ENCODE peak calls at places on chromosomes 11 and 22, in four cellular contexts. One of them, this sample, is unnamed.

GRCh38 chr11:61054927-61055562 is 47.2 kb upstream of the CD5 start:
- DNase-seq in stimulated activated naive CD8-positive, alpha-beta T cell treated with anti-CD3 and anti-CD28 coated beads, Interleukin-15, Interleukin-2, amounts not matched to agents 100 U/mL and 50 U/mL, for 24 hours: no peak
- DNase-seq in activated CD4-positive, alpha-beta T cell treated with anti-CD3 and anti-CD28 coated beads for 4 hours: no peak
- DNase-seq in ureter: no peak
- DNase-seq in this sample: no peak

GRCh38 chr11:67264260-67264659 is 2.0 kb upstream of the GRK2 start:
- DNase-seq in stimulated activated naive CD8-positive, alpha-beta T cell treated with anti-CD3 and anti-CD28 coated beads, Interleukin-15, Interleukin-2, amounts not matched to agents 100 U/mL and 50 U/mL, for 24 hours: no peak
- DNase-seq in ureter: no peak
- DNase-seq in activated CD4-positive, alpha-beta T cell treated with anti-CD3 and anti-CD28 coated beads for 4 hours: no peak
- DNase-seq in this sample: no peak

GRCh38 chr11:75815345-75815983 is 454 bp downstream of the UVRAG start:
- DNase-seq in activated CD4-positive, alpha-beta T cell treated with anti-CD3 and anti-CD28 coated beads for 4 hours: peak; percentile 43
- DNase-seq in ureter: no peak
- DNase-seq in stimulated activated naive CD8-positive, alpha-beta T cell treated with anti-CD3 and anti-CD28 coated beads, Interleukin-15, Interleukin-2, amounts not matched to agents 100 U/mL and 50 U/mL, for 24 hours: peak; percentile 60
- DNase-seq in this sample: no peak

GRCh38 chr22:30204015-30204741 is 42.4 kb downstream of the LIF start:
- DNase-seq in activated CD4-positive, alpha-beta T cell treated with anti-CD3 and anti-CD28 coated beads for 4 hours: no peak
- DNase-seq in stimulated activated naive CD8-positive, alpha-beta T cell treated with anti-CD3 and anti-CD28 coated beads, Interleukin-15, Interleukin-2, amounts not matched to agents 100 U/mL and 50 U/mL, for 24 hours: no peak
- DNase-seq in ureter: no peak
- DNase-seq in this sample: no peak

GRCh38 chr11:2512431-2513407 is 67.9 kb downstream of the KCNQ1 start:
- DNase-seq in ureter: no peak
- DNase-seq in stimulated activated naive CD8-positive, alpha-beta T cell treated with anti-CD3 and anti-CD28 coated beads, Interleukin-15, Interleukin-2, amounts not matched to agents 100 U/mL and 50 U/mL, for 24 hours: no peak
- DNase-seq in activated CD4-positive, alpha-beta T cell treated with anti-CD3 and anti-CD28 coated beads for 4 hours: no peak
- DNase-seq in this sample: no peak

GRCh38 chr11:10701982-10702381 is 8.4 kb upstream of the IRAG1 start:
- DNase-seq in ureter: no peak
- DNase-seq in activated CD4-positive, alpha-beta T cell treated with anti-CD3 and anti-CD28 coated beads for 4 hours: no peak
- DNase-seq in stimulated activated naive CD8-positive, alpha-beta T cell treated with anti-CD3 and anti-CD28 coated beads, Interleukin-15, Interleukin-2, amounts not matched to agents 100 U/mL and 50 U/mL, for 24 hours: no peak
- DNase-seq in this sample: no peak

GRCh38 chr11:96464695-96465307 is 75.0 kb downstream of the JRKL start:
- DNase-seq in ureter: no peak
- DNase-seq in activated CD4-positive, alpha-beta T cell treated with anti-CD3 and anti-CD28 coated beads for 4 hours: no peak
- DNase-seq in stimulated activated naive CD8-positive, alpha-beta T cell treated with anti-CD3 and anti-CD28 coated beads, Interleukin-15, Interleukin-2, amounts not matched to agents 100 U/mL and 50 U/mL, for 24 hours: no peak
- DNase-seq in this sample: peak; percentile 24

GRCh38 chr11:20934521-20934920 is 265.1 kb downstream of the NELL1 start:
- DNase-seq in stimulated activated naive CD8-positive, alpha-beta T cell treated with anti-CD3 and anti-CD28 coated beads, Interleukin-15, Interleukin-2, amounts not matched to agents 100 U/mL and 50 U/mL, for 24 hours: no peak
- DNase-seq in ureter: no peak
- DNase-seq in activated CD4-positive, alpha-beta T cell treated with anti-CD3 and anti-CD28 coated beads for 4 hours: no peak
- DNase-seq in this sample: no peak

GRCh38 chr11:8694137-8694536 is 11.5 kb downstream of the RPL27A start:
- DNase-seq in stimulated activated naive CD8-positive, alpha-beta T cell treated with anti-CD3 and anti-CD28 coated beads, Interleukin-15, Interleukin-2, amounts not matched to agents 100 U/mL and 50 U/mL, for 24 hours: no peak
- DNase-seq in activated CD4-positive, alpha-beta T cell treated with anti-CD3 and anti-CD28 coated beads for 4 hours: no peak
- DNase-seq in ureter: no peak
- DNase-seq in this sample: no peak

GRCh38 chr11:100910808-100911207 is 218.8 kb downstream of the PGR start:
- DNase-seq in activated CD4-positive, alpha-beta T cell treated with anti-CD3 and anti-CD28 coated beads for 4 hours: no peak
- DNase-seq in stimulated activated naive CD8-positive, alpha-beta T cell treated with anti-CD3 and anti-CD28 coated beads, Interleukin-15, Interleukin-2, amounts not matched to agents 100 U/mL and 50 U/mL, for 24 hours: no peak
- DNase-seq in ureter: no peak
- DNase-seq in this sample: no peak

GRCh38 chr22:45317551-45318167 is 7.9 kb downstream of the FAM118A start:
- DNase-seq in activated CD4-positive, alpha-beta T cell treated with anti-CD3 and anti-CD28 coated beads for 4 hours: peak; percentile 28
- DNase-seq in ureter: no peak
- DNase-seq in stimulated activated naive CD8-positive, alpha-beta T cell treated with anti-CD3 and anti-CD28 coated beads, Interleukin-15, Interleukin-2, amounts not matched to agents 100 U/mL and 50 U/mL, for 24 hours: no peak
- DNase-seq in this sample: no peak

GRCh38 chr11:15826826-15827225 is 529.5 kb downstream of the SOX6 start:
- DNase-seq in ureter: no peak
- DNase-seq in stimulated activated naive CD8-positive, alpha-beta T cell treated with anti-CD3 and anti-CD28 coated beads, Interleukin-15, Interleukin-2, amounts not matched to agents 100 U/mL and 50 U/mL, for 24 hours: peak; percentile 41
- DNase-seq in activated CD4-positive, alpha-beta T cell treated with anti-CD3 and anti-CD28 coated beads for 4 hours: no peak
- DNase-seq in this sample: no peak

GRCh38 chr11:71197096-71197495 is 55.3 kb downstream of the SHANK2 start:
- DNase-seq in ureter: no peak
- DNase-seq in activated CD4-positive, alpha-beta T cell treated with anti-CD3 and anti-CD28 coated beads for 4 hours: no peak
- DNase-seq in stimulated activated naive CD8-positive, alpha-beta T cell treated with anti-CD3 and anti-CD28 coated beads, Interleukin-15, Interleukin-2, amounts not matched to agents 100 U/mL and 50 U/mL, for 24 hours: no peak
- DNase-seq in this sample: no peak

GRCh38 chr11:46472662-46472994 is 81.1 kb upstream of the CHRM4 start:
- DNase-seq in stimulated activated naive CD8-positive, alpha-beta T cell treated with anti-CD3 and anti-CD28 coated beads, Interleukin-15, Interleukin-2, amounts not matched to agents 100 U/mL and 50 U/mL, for 24 hours: no peak
- DNase-seq in activated CD4-positive, alpha-beta T cell treated with anti-CD3 and anti-CD28 coated beads for 4 hours: no peak
- DNase-seq in ureter: no peak
- DNase-seq in this sample: no peak

GRCh38 chr11:67998150-67999045 is 5.5 kb downstream of the UNC93B1 start:
- DNase-seq in ureter: peak; percentile 56
- DNase-seq in activated CD4-positive, alpha-beta T cell treated with anti-CD3 and anti-CD28 coated beads for 4 hours: no peak
- DNase-seq in stimulated activated naive CD8-positive, alpha-beta T cell treated with anti-CD3 and anti-CD28 coated beads, Interleukin-15, Interleukin-2, amounts not matched to agents 100 U/mL and 50 U/mL, for 24 hours: no peak
- DNase-seq in this sample: no peak

GRCh38 chr11:119694334-119694733 is 34.7 kb downstream of the NECTIN1 start:
- DNase-seq in ureter: no peak
- DNase-seq in activated CD4-positive, alpha-beta T cell treated with anti-CD3 and anti-CD28 coated beads for 4 hours: no peak
- DNase-seq in stimulated activated naive CD8-positive, alpha-beta T cell treated with anti-CD3 and anti-CD28 coated beads, Interleukin-15, Interleukin-2, amounts not matched to agents 100 U/mL and 50 U/mL, for 24 hours: no peak
- DNase-seq in this sample: no peak

GRCh38 chr22:23383491-23384450 is 196.3 kb downstream of the IGLL1 start:
- DNase-seq in ureter: no peak
- DNase-seq in activated CD4-positive, alpha-beta T cell treated with anti-CD3 and anti-CD28 coated beads for 4 hours: no peak
- DNase-seq in stimulated activated naive CD8-positive, alpha-beta T cell treated with anti-CD3 and anti-CD28 coated beads, Interleukin-15, Interleukin-2, amounts not matched to agents 100 U/mL and 50 U/mL, for 24 hours: no peak
- DNase-seq in this sample: no peak

GRCh38 chr11:31641477-31642062 is 132.0 kb downstream of the ELP4 start:
- DNase-seq in activated CD4-positive, alpha-beta T cell treated with anti-CD3 and anti-CD28 coated beads for 4 hours: no peak
- DNase-seq in ureter: no peak
- DNase-seq in stimulated activated naive CD8-positive, alpha-beta T cell treated with anti-CD3 and anti-CD28 coated beads, Interleukin-15, Interleukin-2, amounts not matched to agents 100 U/mL and 50 U/mL, for 24 hours: no peak
- DNase-seq in this sample: peak; percentile 3

GRCh38 chr11:130609121-130610035 is 160.9 kb downstream of the ADAMTS15 start:
- DNase-seq in ureter: peak; percentile 77
- DNase-seq in activated CD4-positive, alpha-beta T cell treated with anti-CD3 and anti-CD28 coated beads for 4 hours: no peak
- DNase-seq in stimulated activated naive CD8-positive, alpha-beta T cell treated with anti-CD3 and anti-CD28 coated beads, Interleukin-15, Interleukin-2, amounts not matched to agents 100 U/mL and 50 U/mL, for 24 hours: no peak
- DNase-seq in this sample: no peak

GRCh38 chr22:36828815-36829214 is 12.0 kb upstream of the PVALB start:
- DNase-seq in ureter: no peak
- DNase-seq in stimulated activated naive CD8-positive, alpha-beta T cell treated with anti-CD3 and anti-CD28 coated beads, Interleukin-15, Interleukin-2, amounts not matched to agents 100 U/mL and 50 U/mL, for 24 hours: no peak
- DNase-seq in activated CD4-positive, alpha-beta T cell treated with anti-CD3 and anti-CD28 coated beads for 4 hours: no peak
- DNase-seq in this sample: no peak

GRCh38 chr11:27926981-27927481 is 180.9 kb downstream of the KIF18A start:
- DNase-seq in activated CD4-positive, alpha-beta T cell treated with anti-CD3 and anti-CD28 coated beads for 4 hours: no peak
- DNase-seq in stimulated activated naive CD8-positive, alpha-beta T cell treated with anti-CD3 and anti-CD28 coated beads, Interleukin-15, Interleukin-2, amounts not matched to agents 100 U/mL and 50 U/mL, for 24 hours: no peak
- DNase-seq in ureter: no peak
- DNase-seq in this sample: no peak

GRCh38 chr11:28048812-28049211 is 59.1 kb downstream of the KIF18A start:
- DNase-seq in ureter: no peak
- DNase-seq in stimulated activated naive CD8-positive, alpha-beta T cell treated with anti-CD3 and anti-CD28 coated beads, Interleukin-15, Interleukin-2, amounts not matched to agents 100 U/mL and 50 U/mL, for 24 hours: no peak
- DNase-seq in activated CD4-positive, alpha-beta T cell treated with anti-CD3 and anti-CD28 coated beads for 4 hours: no peak
- DNase-seq in this sample: no peak

GRCh38 chr22:31148953-31149627 is 8.8 kb upstream of the PLA2G3 start:
- DNase-seq in ureter: peak; percentile 83
- DNase-seq in stimulated activated naive CD8-positive, alpha-beta T cell treated with anti-CD3 and anti-CD28 coated beads, Interleukin-15, Interleukin-2, amounts not matched to agents 100 U/mL and 50 U/mL, for 24 hours: peak; percentile 42
- DNase-seq in activated CD4-positive, alpha-beta T cell treated with anti-CD3 and anti-CD28 coated beads for 4 hours: peak; percentile 16
- DNase-seq in this sample: no peak

GRCh38 chr11:69339916-69340565 is 46.1 kb downstream of the MYEOV start:
- DNase-seq in activated CD4-positive, alpha-beta T cell treated with anti-CD3 and anti-CD28 coated beads for 4 hours: peak; percentile 19
- DNase-seq in stimulated activated naive CD8-positive, alpha-beta T cell treated with anti-CD3 and anti-CD28 coated beads, Interleukin-15, Interleukin-2, amounts not matched to agents 100 U/mL and 50 U/mL, for 24 hours: peak; percentile 7
- DNase-seq in ureter: peak; percentile 19
- DNase-seq in this sample: no peak